ENCODE peak calls at places on chromosomes 16 and 17, in four cellular contexts. E, K, X and P are unnamed samples. For H3K36me3, the result is how much of the 10 kb centered on the place peaks cover.

GRCh38 chr17:80877095-80877828 is 114.4 kb upstream of the CHMP6 start:
- DNase-seq in K (no peak), E (no peak), X (peak), P (no peak)

GRCh38 chr16:89915303-89916232 is 3.1 kb upstream of the MC1R start:
- DNase-seq in K (no peak), X (no peak), E (no peak), P (peak)

GRCh38 chr17:35612924-35613521 is 25.9 kb downstream of the AP2B1 start:
- DNase-seq in E (peak), X (no peak), K (peak), P (no peak)

GRCh38 chr17:81939881-81940385 is 2.8 kb upstream of the PYCR1 start:
- DNase-seq in E (no peak), K (peak), X (no peak), P (peak)

GRCh38 chr17:42832213-42832933 is 824 bp upstream of the PSME3 start:
- DNase-seq in X (no peak), K (no peak), E (no peak), P (no peak)

GRCh38 chr17:21542991-21543390 is 149.3 kb upstream of the KCNJ18 start:
- DNase-seq in E (no peak), X (no peak), K (no peak), P (peak)

GRCh38 chr17:63106050-63106449 is 140.0 kb downstream of the TANC2 start:
- DNase-seq in K (no peak), X (no peak), E (no peak), P (no peak)

GRCh38 chr17:68295086-68295485 is 3.8 kb downstream of the ARSG start:
- DNase-seq in E (no peak), K (no peak), X (no peak), P (no peak)

GRCh38 chr16:28937222-28937876 is 5.6 kb downstream of the CD19 start:
- DNase-seq in K (no peak), X (no peak), E (no peak), P (no peak)

GRCh38 chr17:41190328-41190727 is 641 bp downstream of the KRTAP9-1 start:
- DNase-seq in K (no peak), E (no peak), X (no peak), P (no peak)
- H3K36me3 ChIP-seq in K (under half), E (under half), X (under half), P (under half)

GRCh38 chr16:48609453-48610023 is 442 bp downstream of the N4BP1 start:
- DNase-seq in K (peak), E (no peak), X (no peak), P (peak)

GRCh38 chr16:48608452-48608851 is 1.5 kb downstream of the N4BP1 start:
- DNase-seq in X (peak), K (no peak), E (no peak), P (no peak)

GRCh38 chr16:48608871-48609452 is 1.0 kb downstream of the N4BP1 start:
- DNase-seq in E (no peak), K (peak), X (no peak), P (no peak)

GRCh38 chr16:48605518-48606110 is 4.4 kb downstream of the N4BP1 start:
- DNase-seq in E (no peak), K (no peak), X (no peak), P (no peak)

GRCh38 chr16:48607056-48607825 is 2.7 kb downstream of the N4BP1 start:
- DNase-seq in X (no peak), E (no peak), K (peak), P (no peak)
- H3K4me3 ChIP-seq in X (peak), E (no peak), K (peak), P (peak)

GRCh38 chr17:28816540-28816939 is 26.1 kb downstream of the FAM222B start:
- DNase-seq in E (no peak), X (no peak), K (no peak), P (no peak)

GRCh38 chr17:28811594-28812135 is 30.9 kb downstream of the FAM222B start:
- DNase-seq in E (no peak), X (no peak), K (no peak), P (no peak)

GRCh38 chr17:28812980-28813377 is 29.6 kb downstream of the FAM222B start:
- DNase-seq in K (no peak), E (no peak), X (no peak), P (no peak)

GRCh38 chr17:28810437-28810836 is 32.2 kb downstream of the FAM222B start:
- DNase-seq in E (no peak), K (no peak), X (no peak), P (no peak)

DNA sequence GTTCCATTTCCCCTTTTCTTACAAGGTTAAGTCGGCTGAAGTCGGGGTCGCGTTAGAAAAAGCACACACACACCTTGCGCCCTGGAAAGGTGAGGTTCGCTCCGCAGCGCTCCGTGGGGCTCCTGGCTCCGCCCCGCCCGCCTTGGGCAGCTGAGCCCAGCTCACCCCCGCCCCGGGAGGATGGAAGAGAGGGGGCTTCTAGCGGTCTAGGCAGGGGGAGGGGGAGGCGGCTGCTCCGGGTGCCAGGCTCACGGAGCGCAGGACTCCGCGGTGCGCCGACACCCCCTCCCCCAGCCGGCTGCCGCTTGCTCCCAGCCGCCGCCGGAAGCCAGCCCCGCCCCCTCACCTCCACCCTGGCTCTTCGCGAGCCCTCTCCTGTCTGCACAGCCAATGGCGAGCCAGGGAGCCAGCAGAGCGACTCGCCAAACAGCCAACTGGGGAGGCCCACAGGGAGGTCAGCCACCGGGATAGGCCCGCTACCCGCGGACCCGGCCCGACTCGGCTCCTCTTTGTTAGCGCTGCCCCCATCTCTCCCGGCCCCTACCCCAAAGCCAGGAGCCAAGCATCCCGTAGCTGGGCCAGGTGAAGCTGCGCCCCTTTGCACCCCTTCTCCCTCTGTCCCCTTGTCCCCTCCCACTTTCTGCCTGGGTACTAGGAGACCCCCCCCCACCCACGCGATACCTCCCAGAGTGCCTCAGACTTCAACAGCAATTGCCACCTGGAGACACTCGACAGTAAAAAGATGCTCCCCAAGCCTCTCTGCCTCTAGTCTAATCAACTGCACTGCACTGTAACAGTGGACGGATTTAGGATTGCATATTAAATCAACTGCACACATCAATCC is 30.2 kb downstream of the FAM222B start:
- DNase-seq in X (peak), E (peak), K (peak), P (peak)
- TF ChIP-seq EP300 in X (no peak), E (peak), K (no peak), P (no peak)

DNA sequence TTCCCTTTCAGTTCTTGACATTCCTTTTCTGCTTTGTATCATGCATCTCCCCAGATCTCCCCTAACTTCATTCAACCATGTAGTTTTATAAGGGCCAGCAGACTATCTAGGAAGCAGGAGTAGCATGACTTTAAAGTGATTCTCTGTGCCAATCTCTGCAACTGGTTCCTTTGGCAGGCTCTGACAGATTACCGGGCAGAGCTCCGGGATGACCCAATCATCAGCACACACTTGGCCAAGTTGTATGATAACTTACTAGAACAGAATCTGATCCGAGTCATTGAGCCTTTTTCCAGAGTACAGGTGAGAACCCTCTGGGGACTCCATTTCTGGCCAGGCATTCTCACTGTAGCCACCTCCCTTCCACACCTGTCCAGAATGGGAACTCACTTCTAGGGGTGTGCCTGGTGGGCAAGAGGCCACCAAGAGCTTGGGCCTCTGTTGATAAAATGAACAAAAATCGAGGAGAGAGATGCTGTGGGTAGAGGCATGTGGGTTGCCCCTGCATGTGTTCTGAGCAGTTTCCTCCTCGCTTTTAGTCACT is 7.6 kb upstream of the CDK5R1 start:
- DNase-seq in K (no peak), E (no peak), X (no peak), P (no peak)
- H3K36me3 ChIP-seq in K (half or more), E (under half), X (under half), P (half or more)

GRCh38 chr17:43916385-43916784 is 9.0 kb upstream of the MPP2 start:
- DNase-seq in K (no peak), E (no peak), X (no peak), P (no peak)

GRCh38 chr17:43917016-43917347 is 9.6 kb upstream of the MPP2 start:
- DNase-seq in E (no peak), K (no peak), X (peak), P (no peak)

GRCh38 chr17:43915561-43915960 is 8.2 kb upstream of the MPP2 start:
- DNase-seq in E (no peak), X (no peak), K (no peak), P (no peak)

GRCh38 chr17:43918026-43918389 is 10.7 kb upstream of the MPP2 start:
- DNase-seq in X (no peak), K (no peak), E (no peak), P (peak)

DNA sequence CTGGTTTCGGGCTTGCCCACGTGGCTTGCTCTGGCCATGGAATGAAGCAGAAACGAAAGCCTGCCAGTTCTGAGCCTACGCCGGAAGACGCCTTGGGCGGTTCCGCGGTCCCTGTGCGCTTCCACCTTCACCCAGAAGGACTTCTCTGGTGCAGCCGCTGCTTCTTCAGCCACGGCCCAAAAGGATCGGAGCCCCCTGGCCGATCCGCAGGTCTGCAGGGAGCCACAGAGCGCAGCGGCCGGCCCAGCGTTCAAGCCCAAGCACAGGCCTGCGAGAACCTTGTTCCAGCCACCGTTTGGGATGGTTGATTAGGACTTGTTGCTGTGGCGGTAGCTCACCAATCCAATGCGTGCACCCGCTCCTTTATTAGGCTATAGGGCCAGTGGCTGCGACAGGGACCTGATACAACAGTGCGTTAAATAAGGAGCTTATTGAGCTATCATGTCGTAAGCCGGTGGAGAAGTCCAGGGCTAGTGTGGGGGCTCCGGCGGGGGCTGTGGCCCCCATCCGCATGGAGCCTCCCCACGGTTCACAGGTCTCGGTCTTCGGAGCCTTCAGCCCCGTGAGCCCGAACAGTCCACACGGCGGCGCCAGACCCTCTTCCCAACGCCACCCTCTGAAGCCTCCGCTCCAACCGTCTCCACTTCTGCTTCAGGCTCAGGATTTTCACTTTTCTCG is 10.2 kb upstream of the MPP2 start:
- DNase-seq in K (peak), X (no peak), E (peak), P (peak)
- H3K4me3 ChIP-seq in K (peak), X (peak), E (no peak), P (peak)

DNA sequence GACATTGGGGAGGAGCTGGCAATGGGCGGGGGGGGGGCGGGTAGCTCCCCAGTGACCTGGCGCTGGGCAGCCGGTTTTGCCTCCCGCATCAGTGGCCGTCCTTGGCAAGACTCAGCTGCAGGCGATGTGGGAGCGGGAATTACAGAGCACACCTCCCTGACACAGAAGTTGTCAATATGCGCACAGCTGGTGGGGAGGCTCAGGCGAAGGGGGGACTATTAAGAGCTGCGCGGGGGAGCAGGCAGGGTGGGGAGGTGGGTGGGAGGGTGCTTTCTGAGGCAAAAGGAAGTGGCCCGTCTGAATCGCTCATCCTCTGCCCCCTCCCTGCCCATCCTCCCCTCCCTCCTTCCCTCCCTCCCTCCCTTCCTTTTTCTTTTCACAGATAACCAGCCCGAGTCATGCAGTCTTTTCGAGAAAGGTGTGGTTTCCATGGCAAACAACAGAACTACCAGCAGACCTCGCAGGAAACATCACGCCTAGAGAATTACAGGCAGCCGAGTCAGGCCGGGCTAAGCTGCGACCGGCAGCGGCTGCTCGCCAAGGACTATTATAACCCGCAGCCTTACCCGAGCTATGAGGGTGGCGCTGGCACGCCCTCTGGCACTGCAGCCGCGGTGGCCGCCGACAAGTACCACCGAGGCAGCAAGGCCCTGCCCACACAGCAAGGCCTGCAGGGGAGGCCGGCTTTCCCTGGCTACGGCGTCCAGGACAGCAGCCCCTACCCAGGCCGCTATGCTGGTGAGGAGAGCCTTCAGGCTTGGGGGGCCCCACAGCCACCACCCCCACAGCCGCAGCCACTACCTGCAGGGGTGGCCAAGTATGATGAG is 44.0 kb downstream of the SREBF1 start:
- DNase-seq in X (no peak), K (peak), E (no peak), P (peak)
- TF ChIP-seq EP300 in X (no peak), K (no peak), E (no peak), P (no peak)

GRCh38 chr17:7579001-7579838 is at the start of gene CD68:
- DNase-seq in E (peak), K (peak), X (no peak), P (peak)

GRCh38 chr17:7575481-7575883 is 4.0 kb upstream of the CD68 start:
- DNase-seq in X (no peak), K (no peak), E (no peak), P (no peak)

GRCh38 chr17:7575959-7576358 is 3.5 kb upstream of the CD68 start:
- DNase-seq in X (no peak), K (no peak), E (no peak), P (no peak)

GRCh38 chr17:7576432-7576937 is 3.0 kb upstream of the CD68 start:
- DNase-seq in E (no peak), X (no peak), K (no peak), P (no peak)

DNA sequence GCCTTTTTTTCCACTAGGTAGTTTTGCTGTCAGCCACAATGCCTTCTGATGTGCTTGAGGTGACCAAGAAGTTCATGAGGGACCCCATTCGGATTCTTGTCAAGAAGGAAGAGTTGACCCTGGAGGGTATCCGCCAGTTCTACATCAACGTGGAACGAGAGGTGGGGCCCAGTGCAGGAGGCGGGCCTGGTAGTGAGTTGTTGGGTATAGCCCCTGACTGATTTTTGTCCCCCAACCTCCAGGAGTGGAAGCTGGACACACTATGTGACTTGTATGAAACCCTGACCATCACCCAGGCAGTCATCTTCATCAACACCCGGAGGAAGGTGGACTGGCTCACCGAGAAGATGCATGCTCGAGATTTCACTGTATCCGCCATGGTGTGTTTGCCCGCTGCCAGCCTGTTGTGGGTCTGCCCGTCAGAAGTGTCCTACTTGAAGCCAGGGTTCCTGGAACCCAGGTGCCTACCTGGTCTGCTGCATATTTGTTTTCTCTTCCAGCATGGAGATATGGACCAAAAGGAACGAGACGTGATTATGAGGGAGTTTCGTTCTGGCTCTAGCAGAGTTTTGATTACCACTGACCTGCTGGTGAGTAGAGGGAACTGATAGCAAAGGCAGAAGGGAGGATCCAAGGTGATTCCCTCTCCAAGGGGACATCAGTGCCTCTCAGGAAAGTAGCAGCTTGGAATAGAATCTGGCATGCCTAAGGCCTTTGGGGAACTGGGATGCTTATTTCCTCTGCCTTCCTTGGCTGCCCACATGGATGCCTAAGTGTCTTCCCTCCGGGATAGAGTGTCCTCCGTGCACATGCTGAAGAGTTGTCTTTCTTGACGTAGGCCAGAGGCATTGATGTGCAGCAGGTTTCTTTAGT is 1.9 kb upstream of the CD68 start:
- DNase-seq in X (no peak), E (no peak), K (no peak), P (no peak)
- H3K36me3 ChIP-seq in X (under half), E (under half), K (half or more), P (half or more)

GRCh38 chr16:86567701-86568571 is 1.3 kb downstream of the FOXC2 start:
- DNase-seq in X (no peak), E (no peak), K (no peak), P (no peak)

GRCh38 chr16:86565644-86566511 is 751 bp upstream of the FOXC2 start:
- DNase-seq in E (no peak), K (no peak), X (no peak), P (no peak)

GRCh38 chr16:86566966-86567700 is 504 bp downstream of the FOXC2 start:
- DNase-seq in E (no peak), K (no peak), X (no peak), P (no peak)

GRCh38 chr16:86565181-86565631 is 1.4 kb upstream of the FOXC2 start:
- DNase-seq in K (no peak), X (no peak), E (no peak), P (no peak)

GRCh38 chr16:86566601-86566965 is at the start of gene FOXC2:
- DNase-seq in K (peak), E (peak), X (no peak), P (peak)
- H3K4me3 ChIP-seq in K (peak), E (peak), X (no peak), P (peak)

GRCh38 chr17:31094600-31095238 is at the start of gene NF1:
- DNase-seq in X (peak), K (peak), E (peak), P (peak)
- TF ChIP-seq EP300 in X (no peak), K (no peak), E (peak), P (no peak)

GRCh38 chr16:27498916-27499658 is 50.6 kb downstream of the GTF3C1 start:
- DNase-seq in K (no peak), E (no peak), X (no peak), P (no peak)
- H3K36me3 ChIP-seq in K (half or more), E (under half), X (under half), P (half or more)